ENCODE peak calls at places on chromosome 22, in nine cellular contexts. E is heart left ventricle, H is mesothelial cell of epicardium, X is body of pancreas, U is cardiac muscle cell, W is IMR-90, I is uterus, R is astrocyte of the cerebellum, F is keratinocyte. O is an unnamed sample.

GRCh38 chr22:40312050-40312449 is 34.2 kb upstream of the ADSL start:
- DNase-seq in E (no peak), H (no peak), X (no peak), U (no peak), W (no peak), I (no peak), R (no peak), F (no peak), O (no peak)

GRCh38 chr22:39815882-39816395 is 77.6 kb downstream of the ENTHD1 start:
- DNase-seq in E (no peak), H (no peak), X (no peak), U (no peak), W (no peak), I (no peak), R (no peak), F (no peak), O (no peak)

GRCh38 chr22:38799265-38800002 is 5.5 kb upstream of the DNAL4 start:
- DNase-seq in E (no peak), H (no peak), X (no peak), U (no peak), W (peak), I (no peak), R (no peak), F (peak), O (no peak)

GRCh38 chr22:42116848-42117424 is 13.7 kb downstream of the CYP2D6 start:
- DNase-seq in E (no peak), H (no peak), X (peak), U (no peak), W (peak), I (no peak), R (no peak), F (no peak), O (no peak)

GRCh38 chr22:31282748-31283468 is 9.4 kb downstream of the PIK3IP1 start:
- DNase-seq in E (no peak), H (no peak), X (no peak), U (no peak), W (no peak), I (no peak), R (no peak), F (no peak), O (no peak)

GRCh38 chr22:20062766-20063083 is 17.3 kb upstream of the DGCR8 start:
- DNase-seq in E (no peak), H (no peak), X (no peak), U (no peak), W (peak), I (no peak), R (no peak), F (no peak), O (no peak)

GRCh38 chr22:38513063-38513462 is 7.0 kb upstream of the DDX17 start:
- DNase-seq in E (peak), H (no peak), X (no peak), U (peak), W (no peak), I (no peak), R (no peak), F (no peak), O (no peak)

GRCh38 chr22:30279389-30279788 is 9.9 kb downstream of the CASTOR1 start:
- DNase-seq in E (peak), H (no peak), X (no peak), U (no peak), W (no peak), I (no peak), R (no peak), F (no peak), O (no peak)

GRCh38 chr22:23514317-23515038 is 65.6 kb downstream of the IGLL1 start:
- DNase-seq in E (peak), H (no peak), X (no peak), U (no peak), W (no peak), I (no peak), R (no peak), F (no peak), O (no peak)

GRCh38 chr22:30832407-30832987 is 136.1 kb downstream of the MORC2 start:
- DNase-seq in E (no peak), H (no peak), X (no peak), U (no peak), W (no peak), I (no peak), R (no peak), F (no peak), O (no peak)

GRCh38 chr22:41512421-41513194 is 31.7 kb downstream of the POLR3H start:
- DNase-seq in E (peak), H (peak), X (no peak), U (peak), W (peak), I (peak), R (peak), F (no peak), O (no peak)

GRCh38 chr22:44599084-44599483 is 101.1 kb upstream of the RTL6 start:
- DNase-seq in E (no peak), H (no peak), X (no peak), U (no peak), W (no peak), I (no peak), R (no peak), F (no peak), O (no peak)

GRCh38 chr22:18968011-18968749 is 32.1 kb upstream of the PRODH start:
- DNase-seq in E (no peak), H (peak), X (peak), U (peak), W (peak), I (no peak), R (no peak), F (no peak), O (peak)

GRCh38 chr22:36951746-36952145 is 38.3 kb downstream of the CSF2RB start:
- DNase-seq in E (no peak), H (no peak), X (no peak), U (no peak), W (no peak), I (no peak), R (no peak), F (no peak), O (no peak)

GRCh38 chr22:49295851-49296560 is 531.7 kb downstream of the BRD1 start:
- DNase-seq in E (no peak), H (peak), X (no peak), U (no peak), W (no peak), I (no peak), R (no peak), F (no peak), O (no peak)

GRCh38 chr22:19290400-19291217 is 910 bp downstream of the CLTCL1 start:
- DNase-seq in E (no peak), H (no peak), X (no peak), U (peak), W (no peak), I (peak), R (no peak), F (no peak), O (no peak)

GRCh38 chr22:17303840-17304779 is 65.2 kb upstream of the CECR2 start:
- DNase-seq in E (no peak), H (no peak), X (no peak), U (no peak), W (no peak), I (no peak), R (no peak), F (no peak), O (no peak)

GRCh38 chr22:29311468-29312217 is 3.9 kb downstream of the RASL10A start:
- DNase-seq in E (peak), H (no peak), X (no peak), U (no peak), W (no peak), I (peak), R (no peak), F (no peak), O (no peak)

GRCh38 chr22:41245917-41246499 is 5.3 kb upstream of the CHADL start:
- DNase-seq in E (no peak), H (no peak), X (no peak), U (no peak), W (no peak), I (no peak), R (no peak), F (no peak), O (no peak)

GRCh38 chr22:43867839-43868652 is 5.7 kb upstream of the SULT4A1 start:
- DNase-seq in E (peak), H (peak), X (peak), U (peak), W (peak), I (no peak), R (peak), F (peak), O (peak)

GRCh38 chr22:49753961-49754673 is 73.6 kb downstream of the BRD1 start:
- DNase-seq in E (no peak), H (no peak), X (no peak), U (no peak), W (no peak), I (no peak), R (no peak), F (no peak), O (no peak)

GRCh38 chr22:48391171-48391711 is 1436.4 kb downstream of the BRD1 start:
- DNase-seq in E (no peak), H (peak), X (no peak), U (no peak), W (no peak), I (no peak), R (no peak), F (no peak), O (no peak)

GRCh38 chr22:39383841-39384625 is 15.5 kb upstream of the TAB1 start:
- DNase-seq in E (no peak), H (no peak), X (no peak), U (no peak), W (peak), I (no peak), R (no peak), F (no peak), O (no peak)

GRCh38 chr22:30225220-30225922 is 21.2 kb downstream of the LIF start:
- DNase-seq in E (no peak), H (no peak), X (no peak), U (no peak), W (no peak), I (no peak), R (no peak), F (no peak), O (no peak)

GRCh38 chr22:34055525-34056200 is 135.4 kb upstream of the LARGE1 start:
- DNase-seq in E (no peak), H (no peak), X (peak), U (peak), W (no peak), I (no peak), R (no peak), F (no peak), O (peak)

GRCh38 chr22:48268771-48269552 is 1506.5 kb downstream of the TBC1D22A start:
- DNase-seq in E (no peak), H (no peak), X (no peak), U (no peak), W (no peak), I (no peak), R (no peak), F (no peak), O (no peak)

GRCh38 chr22:37626556-37627075 is 12.9 kb upstream of the SH3BP1 start:
- DNase-seq in E (no peak), H (no peak), X (no peak), U (no peak), W (no peak), I (no peak), R (no peak), F (no peak), O (no peak)

GRCh38 chr22:32877196-32877595 is 75.7 kb downstream of the TIMP3 start:
- DNase-seq in E (no peak), H (no peak), X (no peak), U (no peak), W (no peak), I (no peak), R (no peak), F (no peak), O (no peak)
- TF ChIP-seq CTCF in E (no peak), H (no peak), X (no peak), U (no peak), W (no peak), I (no peak), R (no peak), F (no peak), O (no peak)

GRCh38 chr22:26585104-26585790 is 4.7 kb downstream of the TPST2 start:
- DNase-seq in E (peak), H (no peak), X (peak), U (peak), W (peak), I (peak), R (peak), F (peak), O (no peak)
- TF ChIP-seq CTCF in E (peak), H (no peak), X (no peak), U (peak), W (no peak), I (no peak), R (peak), F (no peak), O (no peak)

DNA sequence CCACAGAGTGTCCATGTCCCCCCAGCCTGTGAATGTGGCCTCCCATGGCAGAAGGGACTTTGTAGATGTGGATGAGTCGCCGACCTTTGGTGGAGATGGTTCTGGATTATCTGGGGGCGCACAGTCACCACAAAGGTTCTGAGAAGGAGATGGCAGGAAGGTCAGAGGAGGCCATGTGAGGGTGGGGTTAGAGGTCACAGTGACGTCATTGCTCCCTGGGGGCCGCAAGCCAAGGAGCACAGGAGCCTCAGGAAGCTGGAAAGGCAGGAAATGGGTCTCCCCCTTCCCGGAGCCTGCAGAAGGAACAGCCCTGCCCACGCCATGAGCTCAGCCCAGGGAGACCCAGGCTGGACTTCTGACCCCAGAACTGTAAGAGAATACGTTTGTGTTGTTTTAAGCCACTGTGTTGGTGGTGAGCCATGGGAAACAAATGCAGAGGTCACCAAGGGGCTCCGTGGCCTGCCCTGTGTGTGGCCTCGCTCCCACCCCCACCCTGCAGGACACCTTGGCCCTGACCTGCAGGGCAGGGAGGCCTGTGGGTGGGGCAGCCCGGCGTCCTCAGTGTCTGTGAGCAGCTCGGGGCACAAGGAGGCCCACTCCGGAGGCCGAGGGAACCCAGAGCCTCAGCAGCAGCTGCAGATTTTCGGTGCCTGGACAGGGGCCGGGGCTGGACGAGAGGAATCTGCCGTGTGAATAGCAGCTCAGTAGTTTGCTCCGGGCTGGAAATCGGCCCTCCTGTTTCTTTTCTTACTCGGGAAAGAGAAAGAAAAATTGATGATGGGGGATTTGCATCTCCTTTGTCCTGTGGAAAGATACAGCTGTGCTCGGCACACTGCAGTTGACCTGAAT is 32.1 kb downstream of the GRAMD4 start:
- DNase-seq in E (peak), H (no peak), X (no peak), U (no peak), W (peak), I (no peak), R (no peak), F (no peak), O (no peak)
- TF ChIP-seq CTCF in E (no peak), H (no peak), X (no peak), U (no peak), W (no peak), I (no peak), R (no peak), F (no peak), O (no peak)

GRCh38 chr22:35950262-35950661 is 78.4 kb downstream of the RBFOX2 start:
- DNase-seq in E (no peak), H (no peak), X (no peak), U (peak), W (no peak), I (no peak), R (no peak), F (no peak), O (no peak)
- TF ChIP-seq CTCF in E (no peak), H (no peak), X (no peak), U (no peak), W (no peak), I (no peak), R (no peak), F (no peak), O (no peak)

GRCh38 chr22:22200569-22201184 is 43.9 kb upstream of the VPREB1 start:
- DNase-seq in E (no peak), H (no peak), X (no peak), U (no peak), W (no peak), I (no peak), R (no peak), F (no peak), O (no peak)

GRCh38 chr22:22199634-22200033 is 45.0 kb upstream of the VPREB1 start:
- DNase-seq in E (no peak), H (no peak), X (no peak), U (no peak), W (no peak), I (no peak), R (no peak), F (no peak), O (no peak)

GRCh38 chr22:22197993-22198402 is 46.6 kb upstream of the VPREB1 start:
- DNase-seq in E (no peak), H (no peak), X (no peak), U (no peak), W (no peak), I (no peak), R (no peak), F (no peak), O (no peak)

GRCh38 chr22:22196833-22197477 is 47.6 kb upstream of the VPREB1 start:
- DNase-seq in E (no peak), H (no peak), X (no peak), U (no peak), W (no peak), I (no peak), R (no peak), F (no peak), O (no peak)

GRCh38 chr22:22198751-22199150 is 45.8 kb upstream of the VPREB1 start:
- DNase-seq in E (no peak), H (no peak), X (no peak), U (no peak), W (no peak), I (no peak), R (no peak), F (no peak), O (no peak)
- TF ChIP-seq CTCF in E (no peak), H (no peak), X (no peak), U (no peak), W (no peak), I (no peak), R (no peak), F (no peak), O (no peak)